ENCODE peak calls at places on chromosomes 16 and 17, in five cellular contexts. One of them, this sample, is unnamed.

GRCh38 chr16:79071424-79071823 is 529.1 kb downstream of the MAF start:
- DNase-seq in PC-9: no peak
- DNase-seq in cardiac fibroblast: no peak
- DNase-seq in upper lobe of right lung: no peak
- DNase-seq in A549: no peak
- DNase-seq in this sample: no peak

GRCh38 chr16:31451681-31452351 is 7.5 kb upstream of the ARMC5 start:
- DNase-seq in PC-9: peak; percentile 57
- DNase-seq in cardiac fibroblast: peak; percentile 73
- DNase-seq in upper lobe of right lung: peak; percentile 71
- DNase-seq in A549: peak; percentile 82
- DNase-seq in this sample: peak; percentile 68

GRCh38 chr16:22264786-22265185 is 32.4 kb upstream of the POLR3E start:
- DNase-seq in PC-9: no peak
- DNase-seq in cardiac fibroblast: no peak
- DNase-seq in upper lobe of right lung: no peak
- DNase-seq in A549: no peak
- DNase-seq in this sample: peak; percentile 76

GRCh38 chr17:63826468-63827001 is 696 bp upstream of the PSMC5 start:
- DNase-seq in PC-9: peak; percentile 21
- DNase-seq in cardiac fibroblast: no peak
- DNase-seq in upper lobe of right lung: no peak
- DNase-seq in A549: no peak
- DNase-seq in this sample: no peak

GRCh38 chr16:60318486-60318885 is 1584.4 kb upstream of the GOT2 start:
- DNase-seq in PC-9: no peak
- DNase-seq in cardiac fibroblast: no peak
- DNase-seq in upper lobe of right lung: no peak
- DNase-seq in A549: no peak
- DNase-seq in this sample: no peak

GRCh38 chr16:70611224-70611598 is 35.1 kb upstream of the IL34 start:
- DNase-seq in PC-9: no peak
- DNase-seq in cardiac fibroblast: no peak
- DNase-seq in upper lobe of right lung: no peak
- DNase-seq in A549: no peak
- DNase-seq in this sample: no peak

GRCh38 chr16:79767597-79768280 is 167.2 kb upstream of the MAF start:
- DNase-seq in PC-9: no peak
- DNase-seq in cardiac fibroblast: peak; percentile 27
- DNase-seq in upper lobe of right lung: no peak
- DNase-seq in A549: no peak
- DNase-seq in this sample: peak; percentile 57

GRCh38 chr16:67311607-67312449 is 14.7 kb downstream of the KCTD19 start:
- DNase-seq in PC-9: peak; percentile 51
- DNase-seq in cardiac fibroblast: peak; percentile 100
- DNase-seq in upper lobe of right lung: no peak
- DNase-seq in A549: peak; percentile 92
- DNase-seq in this sample: peak; percentile 100

GRCh38 chr16:4378202-4378666 is 6.6 kb downstream of the VASN start:
- DNase-seq in PC-9: no peak
- DNase-seq in cardiac fibroblast: peak; percentile 75
- DNase-seq in upper lobe of right lung: no peak
- DNase-seq in A549: no peak
- DNase-seq in this sample: peak; percentile 71

GRCh38 chr17:73340093-73340596 is 28.3 kb upstream of the CDC42EP4 start:
- DNase-seq in PC-9: peak; percentile 73
- DNase-seq in cardiac fibroblast: peak; percentile 97
- DNase-seq in upper lobe of right lung: no peak
- DNase-seq in A549: peak; percentile 99
- DNase-seq in this sample: peak; percentile 96

GRCh38 chr17:3893003-3893719 is at the start of gene CAMKK1:
- DNase-seq in PC-9: peak; percentile 95
- DNase-seq in cardiac fibroblast: peak; percentile 74
- DNase-seq in upper lobe of right lung: peak; percentile 96
- DNase-seq in A549: peak; percentile 98
- DNase-seq in this sample: peak; percentile 74

GRCh38 chr16:77794586-77794985 is 6.2 kb downstream of the VAT1L start:
- DNase-seq in PC-9: no peak
- DNase-seq in cardiac fibroblast: peak; percentile 35
- DNase-seq in upper lobe of right lung: no peak
- DNase-seq in A549: no peak
- DNase-seq in this sample: peak; percentile 45

GRCh38 chr17:80124351-80124981 is 22.5 kb downstream of the EIF4A3 start:
- DNase-seq in PC-9: peak; percentile 89
- DNase-seq in cardiac fibroblast: peak; percentile 91
- DNase-seq in upper lobe of right lung: no peak
- DNase-seq in A549: peak; percentile 45
- DNase-seq in this sample: no peak

GRCh38 chr16:46923513-46924295 is 39.5 kb downstream of the GPT2 start:
- DNase-seq in PC-9: no peak
- DNase-seq in cardiac fibroblast: no peak
- DNase-seq in upper lobe of right lung: no peak
- DNase-seq in A549: no peak
- DNase-seq in this sample: no peak

GRCh38 chr16:66508261-66508913 is 41.5 kb downstream of the TK2 start:
- DNase-seq in PC-9: peak; percentile 80
- DNase-seq in cardiac fibroblast: peak; percentile 58
- DNase-seq in upper lobe of right lung: no peak
- DNase-seq in A549: peak; percentile 75
- DNase-seq in this sample: no peak

GRCh38 chr17:13851889-13852288 is 217.4 kb upstream of the COX10 start:
- DNase-seq in PC-9: no peak
- DNase-seq in cardiac fibroblast: no peak
- DNase-seq in upper lobe of right lung: no peak
- DNase-seq in A549: no peak
- DNase-seq in this sample: no peak
- TF ChIP-seq CTCF in PC-9: no peak
- TF ChIP-seq CTCF in cardiac fibroblast: no peak
- TF ChIP-seq CTCF in upper lobe of right lung: no peak
- TF ChIP-seq CTCF in A549: no peak
- TF ChIP-seq CTCF in this sample: no peak

DNA sequence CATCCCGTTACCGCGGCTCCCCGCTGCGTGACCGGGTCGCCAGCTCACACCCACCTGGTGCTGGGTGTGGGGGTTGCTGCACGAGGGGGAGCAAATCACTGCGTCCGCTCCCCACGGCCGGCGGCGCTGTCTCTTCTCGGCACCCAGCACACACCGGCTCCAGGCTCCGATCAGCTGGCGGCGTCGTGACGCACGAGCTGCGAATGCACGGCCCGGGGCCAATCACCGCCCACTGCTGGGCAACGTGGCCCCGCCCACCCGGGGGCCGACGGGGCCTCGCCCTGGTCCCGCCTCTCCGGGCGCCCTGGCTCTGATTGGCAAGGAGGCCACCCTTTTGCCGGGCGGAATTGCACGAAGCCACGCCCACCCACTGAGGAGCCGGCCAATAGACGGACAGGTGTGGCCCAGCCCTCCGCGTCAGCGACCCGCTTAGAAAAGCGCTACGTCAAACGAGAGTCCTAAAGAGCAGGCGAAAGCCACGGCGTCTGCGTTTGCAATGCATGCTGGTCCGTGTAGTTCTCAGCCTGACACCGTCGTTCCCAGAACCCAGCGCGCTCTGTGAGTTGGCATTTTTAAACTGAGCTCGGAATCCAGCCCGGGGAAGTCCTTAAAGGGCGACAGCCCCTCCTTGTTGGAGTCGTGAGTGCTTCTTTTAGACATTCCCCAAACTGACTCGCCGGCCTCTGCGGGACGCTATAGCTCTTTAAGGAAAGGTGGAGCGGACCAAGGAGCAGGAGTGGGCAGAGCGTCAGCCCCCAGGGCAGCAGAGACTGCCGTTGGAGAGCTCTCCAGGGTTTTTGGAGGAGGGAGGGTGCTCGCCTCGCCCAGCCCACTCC is 6.1 kb upstream of the TLCD2 start:
- DNase-seq in PC-9: peak; percentile 100
- DNase-seq in cardiac fibroblast: peak; percentile 100
- DNase-seq in upper lobe of right lung: peak; percentile 100
- DNase-seq in A549: peak; percentile 100
- DNase-seq in this sample: peak; percentile 100
- TF ChIP-seq CTCF in PC-9: peak; percentile 31
- TF ChIP-seq CTCF in cardiac fibroblast: peak; percentile 17
- TF ChIP-seq CTCF in upper lobe of right lung: peak; percentile 12
- TF ChIP-seq CTCF in A549: peak; percentile 5
- TF ChIP-seq CTCF in this sample: no peak

DNA sequence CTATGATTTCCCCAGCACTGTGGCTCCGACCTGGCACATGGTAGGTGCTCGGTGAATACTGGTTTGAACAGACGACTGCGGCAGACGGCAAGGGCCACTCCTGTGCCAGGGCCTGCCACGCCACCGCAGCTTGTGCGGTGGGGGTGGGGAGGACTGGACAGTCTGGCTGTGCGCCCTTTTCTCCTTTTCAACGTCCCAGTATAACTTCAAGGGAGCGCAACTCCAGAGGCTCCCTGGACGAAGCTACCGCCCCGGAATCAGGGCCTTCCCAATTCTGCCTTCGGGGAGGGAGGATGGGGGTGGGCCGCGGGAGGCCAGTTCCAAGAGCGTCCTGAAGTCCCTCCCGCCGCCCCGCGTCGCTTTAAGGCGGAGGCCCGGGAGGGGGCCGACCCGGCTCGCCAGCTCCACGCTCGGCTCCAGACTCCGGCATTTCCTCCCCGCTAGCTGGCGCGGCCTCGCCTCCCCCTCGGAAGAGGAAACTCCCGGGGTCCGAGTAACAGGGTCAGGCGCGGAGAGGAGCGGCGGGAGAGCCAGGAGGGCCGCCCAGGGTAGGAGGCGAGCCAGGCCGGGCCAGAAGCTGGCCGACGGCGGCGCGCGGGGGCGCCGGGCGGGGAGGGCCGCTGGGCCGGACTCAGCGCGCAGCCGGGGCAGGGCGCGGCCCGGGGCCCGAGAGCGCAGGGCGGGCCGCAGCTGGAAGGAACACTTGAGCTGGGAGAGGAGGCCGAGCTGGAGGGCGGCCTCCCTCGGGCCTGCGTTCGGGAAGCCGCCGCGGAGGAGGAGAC is at the start of gene ITPRIPL2:
- DNase-seq in PC-9: peak; percentile 95
- DNase-seq in cardiac fibroblast: peak; percentile 95
- DNase-seq in upper lobe of right lung: peak; percentile 96
- DNase-seq in A549: peak; percentile 85
- DNase-seq in this sample: peak; percentile 96
- TF ChIP-seq CTCF in PC-9: no peak
- TF ChIP-seq CTCF in cardiac fibroblast: no peak
- TF ChIP-seq CTCF in upper lobe of right lung: no peak
- TF ChIP-seq CTCF in A549: no peak
- TF ChIP-seq CTCF in this sample: no peak

DNA sequence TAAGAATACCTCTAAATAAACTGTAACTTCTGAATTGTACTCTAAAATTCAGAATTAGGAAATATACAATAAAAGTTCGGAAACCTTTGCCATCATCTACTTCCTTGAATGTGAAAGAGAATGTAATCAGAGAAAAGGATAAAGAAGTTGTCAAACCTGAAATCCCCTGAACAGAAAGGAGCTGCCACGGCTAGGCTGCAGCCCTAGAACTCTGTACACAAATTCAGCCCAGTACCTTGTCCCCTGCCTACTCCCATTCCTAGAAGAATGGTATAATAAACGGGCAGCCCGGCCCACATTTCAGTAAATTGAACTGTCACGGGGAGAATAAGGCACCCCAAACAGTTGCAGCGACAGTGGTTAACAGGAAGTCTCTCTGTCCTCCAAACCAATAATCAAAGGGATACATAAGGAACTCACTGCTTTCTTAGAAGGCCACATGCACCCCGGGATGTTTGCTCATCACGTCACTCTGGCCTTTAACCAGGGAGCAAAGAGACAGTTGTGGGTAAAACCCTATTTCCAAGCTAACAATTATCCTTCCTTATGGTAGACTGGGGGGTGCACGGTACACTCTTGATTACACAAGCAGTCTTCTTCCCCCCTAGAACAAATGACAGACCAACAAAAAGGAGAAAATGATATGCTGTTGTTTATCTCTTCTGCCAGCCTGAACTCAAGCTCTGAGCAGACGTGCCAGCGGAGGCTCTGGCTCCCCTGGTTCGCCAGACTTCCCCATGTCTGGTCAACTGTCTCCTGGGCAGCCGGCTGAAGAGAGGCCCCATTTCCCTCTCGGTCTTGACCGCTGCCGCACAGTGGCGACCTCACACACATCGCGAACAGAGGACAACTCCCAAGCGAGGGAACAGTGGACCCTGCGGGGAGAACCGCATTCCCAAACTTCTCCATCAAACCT is 24.5 kb upstream of the RFFL start:
- DNase-seq in PC-9: peak; percentile 31
- DNase-seq in cardiac fibroblast: peak; percentile 50
- DNase-seq in upper lobe of right lung: peak; percentile 79
- DNase-seq in A549: no peak
- DNase-seq in this sample: peak; percentile 60
- TF ChIP-seq CTCF in PC-9: no peak
- TF ChIP-seq CTCF in cardiac fibroblast: no peak
- TF ChIP-seq CTCF in upper lobe of right lung: no peak
- TF ChIP-seq CTCF in A549: no peak
- TF ChIP-seq CTCF in this sample: no peak

DNA sequence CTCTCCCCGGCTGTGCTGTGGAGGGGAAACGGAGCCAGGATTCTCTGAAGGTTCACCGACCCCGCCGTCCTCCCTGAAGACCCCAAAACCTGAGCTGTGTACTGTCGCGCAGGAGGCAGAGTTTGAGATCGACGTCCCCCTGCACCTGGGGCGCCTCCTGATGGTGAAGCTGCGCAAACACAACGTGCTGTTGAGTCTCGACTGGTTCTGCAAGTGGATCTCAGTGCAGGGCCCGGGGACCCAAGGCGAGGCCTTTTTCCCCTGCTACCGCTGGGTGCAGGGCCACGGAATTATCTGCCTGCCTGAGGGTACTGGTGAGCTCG is 62.6 kb upstream of the TEKT1 start:
- DNase-seq in PC-9: no peak
- DNase-seq in cardiac fibroblast: peak; percentile 37
- DNase-seq in upper lobe of right lung: no peak
- DNase-seq in A549: no peak
- DNase-seq in this sample: no peak
- TF ChIP-seq CTCF in PC-9: no peak
- TF ChIP-seq CTCF in cardiac fibroblast: peak; percentile 74
- TF ChIP-seq CTCF in upper lobe of right lung: peak; percentile 27
- TF ChIP-seq CTCF in A549: no peak
- TF ChIP-seq CTCF in this sample: peak; percentile 37

DNA sequence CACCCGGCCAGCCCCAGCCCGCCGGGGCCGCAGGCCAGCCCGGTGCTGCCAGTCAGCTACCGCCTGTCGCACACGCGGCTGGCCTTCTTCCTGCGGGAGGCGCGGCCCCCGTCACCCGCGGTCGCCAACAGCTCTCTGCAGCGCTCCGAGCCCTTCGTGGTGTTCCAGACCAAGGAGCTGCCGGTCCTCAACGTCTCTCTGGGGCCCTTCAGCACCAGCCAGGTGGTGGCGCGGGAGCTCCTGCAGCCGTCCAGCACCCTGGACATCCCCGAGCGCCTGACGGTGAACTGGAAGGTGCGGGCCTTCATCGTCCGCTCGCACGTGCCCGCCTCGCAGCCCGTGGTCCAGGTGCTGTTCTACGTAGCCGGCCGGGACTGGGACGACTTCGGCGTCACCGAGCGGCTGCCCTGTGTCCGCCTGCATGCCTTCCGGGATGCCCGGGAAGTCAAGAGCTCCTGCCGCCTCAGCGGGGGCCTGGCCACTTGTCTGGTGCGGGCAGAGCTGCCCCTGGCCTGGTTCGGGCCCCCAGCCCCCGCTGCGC is 46.8 kb downstream of the TMEM132E start:
- DNase-seq in PC-9: no peak
- DNase-seq in cardiac fibroblast: no peak
- DNase-seq in upper lobe of right lung: no peak
- DNase-seq in A549: no peak
- DNase-seq in this sample: no peak
- TF ChIP-seq CTCF in PC-9: no peak
- TF ChIP-seq CTCF in cardiac fibroblast: no peak
- TF ChIP-seq CTCF in upper lobe of right lung: no peak
- TF ChIP-seq CTCF in A549: no peak
- TF ChIP-seq CTCF in this sample: no peak

This sample was measured in fibroblast of villous mesenchyme.